ENCODE peak calls at places on chromosomes 4 and X, in four cellular contexts. O is GM12878, B is K562, Q is HepG2. I is an unnamed sample.

GRCh38 chr4:62410371-62411003 is 1210.4 kb downstream of the ADGRL3 start:
- DNase-seq in O (no peak), B (no peak), Q (no peak), I (no peak)

GRCh38 chr4:61204353-61204752 is 4.2 kb downstream of the ADGRL3 start:
- DNase-seq in O (no peak), B (no peak), Q (peak), I (no peak)

GRCh38 chr4:76896731-76897521 is 1.0 kb downstream of the SOWAHB start:
- DNase-seq in O (no peak), B (no peak), Q (no peak), I (peak)

GRCh38 chrX:71636438-71637252 is 18.3 kb upstream of the CXCR3 start:
- DNase-seq in O (no peak), B (no peak), Q (no peak), I (no peak)

GRCh38 chr4:24473309-24473721 is 111.0 kb downstream of the DHX15 start:
- DNase-seq in O (no peak), B (no peak), Q (no peak), I (no peak)

GRCh38 chr4:95838192-95838591 is 1.7 kb upstream of the PDHA2 start:
- DNase-seq in O (no peak), B (no peak), Q (no peak), I (no peak)

GRCh38 chrX:129726307-129727111 is 12.3 kb upstream of the XPNPEP2 start:
- DNase-seq in O (no peak), B (peak), Q (peak), I (peak)

GRCh38 chr4:159400782-159401712 is 298.2 kb downstream of the RAPGEF2 start:
- DNase-seq in O (no peak), B (no peak), Q (no peak), I (no peak)

GRCh38 chr4:113278324-113278934 is 229.0 kb downstream of the ANK2 start:
- DNase-seq in O (peak), B (peak), Q (peak), I (peak)

GRCh38 chr4:152310223-152310622 is 225.7 kb downstream of the FBXW7 start:
- DNase-seq in O (no peak), B (no peak), Q (no peak), I (no peak)

GRCh38 chr4:5052726-5053425 is 1.6 kb downstream of the STK32B start:
- DNase-seq in O (no peak), B (no peak), Q (no peak), I (no peak)

GRCh38 chrX:12946838-12947544 is 27.9 kb upstream of the TMSB4X start:
- DNase-seq in O (peak), B (peak), Q (peak), I (peak)

GRCh38 chrX:49934148-49934547 is 11.8 kb downstream of the CLCN5 start:
- DNase-seq in O (no peak), B (no peak), Q (no peak), I (no peak)

GRCh38 chrX:125709532-125709931 is 389.9 kb downstream of the TEX13C start:
- DNase-seq in O (no peak), B (no peak), Q (no peak), I (no peak)

GRCh38 chr4:176043838-176044588 is 21.6 kb upstream of the WDR17 start:
- DNase-seq in O (no peak), B (no peak), Q (no peak), I (no peak)

GRCh38 chrX:72430405-72430968 is 124.8 kb upstream of the CITED1 start:
- DNase-seq in O (no peak), B (no peak), Q (no peak), I (no peak)

GRCh38 chr4:163932504-163932903 is 438.0 kb downstream of the TMA16 start:
- DNase-seq in O (no peak), B (no peak), Q (no peak), I (no peak)

GRCh38 chrX:13506574-13506973 is 62.8 kb upstream of the EGFL6 start:
- DNase-seq in O (no peak), B (peak), Q (peak), I (peak)

GRCh38 chr4:55729306-55730142 is 90.1 kb upstream of the EXOC1L start:
- DNase-seq in O (no peak), B (peak), Q (peak), I (no peak)

GRCh38 chr4:99832313-99832712 is 15.7 kb downstream of the DAPP1 start:
- DNase-seq in O (no peak), B (no peak), Q (no peak), I (no peak)

GRCh38 chr4:24279911-24280375 is 304.4 kb downstream of the DHX15 start:
- DNase-seq in O (no peak), B (no peak), Q (no peak), I (no peak)

GRCh38 chr4:4386296-4386735 is 586 bp upstream of the NSG1 start:
- DNase-seq in O (no peak), B (peak), Q (no peak), I (peak)

GRCh38 chrX:14697453-14697852 is 168.1 kb downstream of the GLRA2 start:
- DNase-seq in O (no peak), B (peak), Q (peak), I (peak)

GRCh38 chrX:86946569-86946968 is 571.0 kb upstream of the KLHL4 start:
- DNase-seq in O (peak), B (peak), Q (peak), I (peak)

GRCh38 chrX:39201305-39201990 is 400.2 kb downstream of the MID1IP1 start:
- DNase-seq in O (no peak), B (peak), Q (no peak), I (no peak)

GRCh38 chrX:118780915-118781314 is 42.7 kb upstream of the ZCCHC12 start:
- DNase-seq in O (no peak), B (no peak), Q (no peak), I (no peak)

GRCh38 chrX:27463187-27463586 is at the start of gene PPP4R3C:
- DNase-seq in O (no peak), B (no peak), Q (no peak), I (no peak)

GRCh38 chr4:1485280-1485679 is 79.0 kb upstream of the NKX1-1 start:
- DNase-seq in O (no peak), B (no peak), Q (no peak), I (no peak)

GRCh38 chr4:99624141-99624719 is 33.4 kb downstream of the C4orf54 start:
- DNase-seq in O (no peak), B (no peak), Q (no peak), I (no peak)

GRCh38 chr4:59457576-59457975 is 1742.5 kb upstream of the ADGRL3 start:
- DNase-seq in O (no peak), B (no peak), Q (no peak), I (no peak)

GRCh38 chrX:110032534-110033161 is 29.7 kb downstream of the TMEM164 start:
- DNase-seq in O (no peak), B (no peak), Q (no peak), I (no peak)

GRCh38 chr4:89586864-89587263 is 250.1 kb downstream of the SNCA start:
- DNase-seq in O (no peak), B (no peak), Q (no peak), I (no peak)
- TF ChIP-seq TCF7 in O (no peak), B (no peak), Q (no peak), I (no peak)

GRCh38 chr4:7200801-7201200 is 8.5 kb downstream of the SORCS2 start:
- DNase-seq in O (no peak), B (no peak), Q (no peak), I (no peak)
- TF ChIP-seq TCF7 in O (no peak), B (no peak), Q (no peak), I (no peak)

GRCh38 chr4:89319756-89320155 is 12.2 kb upstream of the GPRIN3 start:
- DNase-seq in O (no peak), B (no peak), Q (no peak), I (no peak)

GRCh38 chr4:89329280-89329679 is 21.7 kb upstream of the GPRIN3 start:
- DNase-seq in O (no peak), B (no peak), Q (no peak), I (no peak)

GRCh38 chr4:89324671-89325070 is 17.1 kb upstream of the GPRIN3 start:
- DNase-seq in O (peak), B (no peak), Q (no peak), I (no peak)
- TF ChIP-seq TCF7 in O (no peak), B (no peak), Q (no peak), I (no peak)

DNA sequence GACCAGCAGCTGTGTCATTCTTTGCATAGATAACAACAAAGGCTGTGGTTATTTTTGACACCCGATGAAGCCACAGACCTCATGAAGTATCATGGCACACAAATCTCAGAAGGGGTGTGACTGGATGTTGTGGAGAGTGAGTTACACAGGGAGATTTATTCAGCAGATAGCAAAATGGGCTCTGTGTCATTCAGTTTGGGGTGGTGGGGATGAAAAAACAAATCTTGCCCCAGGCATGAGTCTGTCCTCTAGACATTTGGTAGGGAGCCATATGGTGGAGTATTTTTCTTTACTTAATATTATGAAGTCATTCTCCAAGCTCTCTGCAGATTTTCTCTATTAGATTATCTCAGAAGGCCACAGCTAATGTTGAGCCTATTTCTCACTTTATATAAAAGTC is 277.1 kb upstream of the TENM3 start:
- DNase-seq in O (no peak), B (no peak), Q (no peak), I (no peak)
- TF ChIP-seq TCF7 in O (no peak), B (no peak), Q (no peak), I (no peak)

DNA sequence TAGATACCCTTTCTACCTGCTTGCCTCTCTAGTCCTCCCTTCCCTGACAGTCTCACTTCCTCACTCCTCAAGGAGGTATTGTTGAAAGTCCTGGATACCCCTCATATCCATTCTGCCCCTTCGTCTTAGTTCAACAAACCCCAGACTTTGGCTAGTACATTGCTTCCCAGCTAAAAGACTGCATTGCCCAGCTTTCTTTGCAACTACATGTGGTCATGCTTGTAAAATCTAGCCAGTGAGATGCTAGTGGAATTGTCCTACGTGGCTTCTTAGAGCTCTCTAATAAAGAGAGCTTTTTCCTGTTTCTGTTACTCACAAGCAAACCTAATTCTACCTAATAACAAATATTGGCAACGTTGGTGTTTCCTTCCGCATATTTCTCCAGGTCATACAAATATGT is 237.9 kb upstream of the PSAPL1 start:
- DNase-seq in O (no peak), B (no peak), Q (no peak), I (no peak)
- TF ChIP-seq TCF7 in O (no peak), B (no peak), Q (no peak), I (no peak)

DNA sequence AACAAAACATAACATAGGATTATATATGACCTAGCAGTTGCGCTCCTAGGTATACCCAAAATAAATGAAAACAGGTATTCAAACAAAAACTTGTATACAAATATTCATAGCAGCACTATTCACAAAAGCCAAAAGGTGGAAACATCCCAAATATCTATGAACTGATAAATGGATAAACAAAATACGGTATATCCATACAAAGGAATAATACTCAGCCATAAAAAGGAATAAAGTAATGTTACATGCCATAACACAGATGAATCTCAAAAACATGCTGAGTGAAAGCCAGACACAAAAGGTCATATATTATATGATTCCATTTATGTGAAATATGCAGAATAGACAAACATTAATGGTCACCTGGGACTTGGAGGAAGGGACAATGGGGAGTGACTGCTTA is 5.2 kb downstream of the WNK3 start:
- DNase-seq in O (no peak), B (no peak), Q (no peak), I (no peak)
- TF ChIP-seq TCF7 in O (no peak), B (no peak), Q (no peak), I (no peak)

DNA sequence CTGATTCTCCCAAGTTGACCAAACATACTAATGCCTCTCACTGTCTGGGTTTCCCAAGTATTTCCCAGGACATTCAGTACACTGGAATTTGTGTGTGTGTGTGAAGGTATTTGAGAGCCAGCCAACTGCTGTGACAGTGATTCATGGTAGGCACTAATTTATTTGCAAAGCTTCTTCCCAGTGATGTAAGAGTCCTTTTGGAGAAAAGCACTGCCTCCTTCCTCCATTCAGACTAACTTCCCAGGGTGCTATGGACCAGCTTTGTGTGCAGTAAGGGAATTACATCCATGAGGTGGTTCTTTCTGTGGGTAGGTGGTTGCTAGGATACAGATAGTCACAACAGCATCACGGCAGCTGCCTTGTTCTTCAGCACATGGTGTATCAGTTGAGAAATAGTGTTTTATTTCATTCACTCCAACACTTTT is 8.7 kb downstream of the EGF start:
- DNase-seq in O (no peak), B (no peak), Q (no peak), I (no peak)
- TF ChIP-seq TCF7 in O (no peak), B (no peak), Q (no peak), I (no peak)

DNA sequence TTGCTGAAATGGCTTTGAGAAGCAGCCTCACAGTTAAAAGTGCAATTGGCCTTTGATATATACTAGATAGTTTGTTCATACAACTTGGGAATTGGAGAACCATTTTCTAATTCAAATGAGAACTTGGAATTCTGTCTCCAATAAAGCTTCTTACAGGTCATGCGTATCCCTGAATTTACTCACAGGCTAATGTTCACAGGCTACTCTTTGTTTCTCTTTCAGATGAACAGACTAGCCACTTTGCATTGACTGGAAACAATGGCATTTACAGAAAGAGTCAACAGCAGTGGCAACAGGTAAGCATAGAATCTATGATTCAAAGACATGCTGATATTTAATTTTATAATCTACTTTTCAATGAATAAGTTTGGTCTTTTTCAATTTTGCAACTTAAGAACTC is 13.5 kb downstream of the AFF1 start:
- DNase-seq in O (no peak), B (no peak), Q (no peak), I (no peak)
- TF ChIP-seq TCF7 in O (no peak), B (no peak), Q (no peak), I (no peak)

I was measured in WTC11.